ENCODE peak calls at places on chromosome 14, in six cellular contexts. H is sigmoid colon, O is gastrocnemius medialis, C is GM23338, T is ovary, P is mammary epithelial cell. G is an unnamed sample.

GRCh38 chr14:105486974-105487448 is 325 bp downstream of the CRIP1 start:
- DNase-seq in H (peak; percentile 89), O (peak; percentile 57), C (peak; percentile 62), T (peak; percentile 49), P (no peak), G (no peak)

GRCh38 chr14:104935026-104935650 is 10.5 kb downstream of the PLD4 start:
- DNase-seq in H (no peak), O (no peak), C (no peak), T (no peak), P (peak; percentile 8), G (no peak)

GRCh38 chr14:103880334-103880985 is 33.1 kb upstream of the PPP1R13B start:
- DNase-seq in H (peak; percentile 92), O (peak; percentile 62), C (no peak), T (peak; percentile 86), P (peak; percentile 43), G (peak; percentile 34)

GRCh38 chr14:70622111-70622712 is 19.5 kb upstream of the TTC9 start:
- DNase-seq in H (no peak), O (peak; percentile 17), C (peak; percentile 91), T (no peak), P (peak; percentile 52), G (peak; percentile 54)

GRCh38 chr14:98411154-98411553 is 860.8 kb downstream of the BCL11B start:
- DNase-seq in H (no peak), O (no peak), C (no peak), T (no peak), P (no peak), G (no peak)

GRCh38 chr14:105069887-105070759 is 4.9 kb upstream of the GPR132 start:
- DNase-seq in H (peak; percentile 74), O (no peak), C (no peak), T (no peak), P (no peak), G (no peak)

GRCh38 chr14:95143813-95144620 is 13.3 kb downstream of the DICER1 start:
- DNase-seq in H (no peak), O (no peak), C (no peak), T (no peak), P (no peak), G (no peak)

GRCh38 chr14:58415636-58416559 is 11.4 kb downstream of the TIMM9 start:
- DNase-seq in H (no peak), O (no peak), C (no peak), T (no peak), P (no peak), G (no peak)

GRCh38 chr14:91317381-91318313 is 73.1 kb upstream of the GPR68 start:
- DNase-seq in H (peak; percentile 72), O (peak; percentile 31), C (no peak), T (peak; percentile 70), P (peak; percentile 24), G (peak; percentile 26)

GRCh38 chr14:92959189-92959531 is 36.2 kb downstream of the CHGA start:
- DNase-seq in H (no peak), O (no peak), C (no peak), T (no peak), P (no peak), G (no peak)

GRCh38 chr14:52124791-52125661 is 56.2 kb upstream of the NID2 start:
- DNase-seq in H (no peak), O (no peak), C (peak; percentile 55), T (no peak), P (peak; percentile 21), G (peak; percentile 23)

GRCh38 chr14:104556256-104557021 is 23.1 kb upstream of the C14orf180 start:
- DNase-seq in H (peak; percentile 48), O (no peak), C (no peak), T (no peak), P (no peak), G (no peak)

GRCh38 chr14:33948143-33948962 is 2.5 kb downstream of the EGLN3 start:
- DNase-seq in H (no peak), O (no peak), C (no peak), T (no peak), P (no peak), G (no peak)

GRCh38 chr14:65103150-65103760 is 938 bp upstream of the MAX start:
- DNase-seq in H (no peak), O (no peak), C (peak; percentile 42), T (no peak), P (no peak), G (no peak)
- TF ChIP-seq CTCF in H (no peak), O (no peak), C (peak; percentile 37), T (no peak), P (no peak), G (peak; percentile 28)

DNA sequence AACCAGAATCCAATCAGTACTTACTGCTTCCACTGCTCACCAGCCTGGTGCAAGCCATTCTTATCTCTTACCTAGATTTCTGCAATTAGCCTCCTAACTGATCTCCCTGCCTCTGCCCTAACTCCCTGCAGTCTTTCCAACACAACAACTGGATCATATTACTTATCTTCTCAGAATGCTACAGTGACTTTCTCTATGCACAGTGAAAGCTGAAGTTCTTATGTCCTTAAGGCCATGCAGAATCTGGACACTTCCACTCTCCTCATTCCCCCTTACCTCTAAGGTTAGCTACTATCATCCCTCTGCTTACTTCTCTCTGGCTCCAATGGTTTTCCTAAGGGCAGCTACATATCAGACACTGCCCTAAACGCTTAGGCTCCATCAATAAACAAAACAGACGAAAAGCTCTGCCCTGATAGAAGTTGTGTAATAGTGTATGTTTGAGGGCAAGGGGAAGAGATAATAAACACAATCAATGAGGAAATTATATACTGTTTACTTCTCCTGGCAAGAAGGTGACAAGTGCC is 4.0 kb downstream of the KTN1 start:
- DNase-seq in H (no peak), O (no peak), C (no peak), T (no peak), P (no peak), G (no peak)
- H3K27ac ChIP-seq in H (peak overlapping the region; percentile 17), O (peak overlapping the region; percentile 98), C (no peak overlapping the region), T (no peak overlapping the region), P (no peak overlapping the region), G (no peak overlapping the region)

GRCh38 chr14:72104011-72104613 is 171.9 kb downstream of the RGS6 start:
- DNase-seq in H (no peak), O (no peak), C (peak; percentile 69), T (no peak), P (no peak), G (peak; percentile 37)
- TF ChIP-seq CTCF in H (no peak), O (no peak), C (peak; percentile 94), T (no peak), P (peak; percentile 32), G (peak; percentile 29)

GRCh38 chr14:102039157-102039556 is 47.7 kb downstream of the HSP90AA1 start:
- DNase-seq in H (no peak), O (no peak), C (no peak), T (no peak), P (no peak), G (no peak)

GRCh38 chr14:102044566-102044965 is 42.3 kb downstream of the HSP90AA1 start:
- DNase-seq in H (no peak), O (no peak), C (no peak), T (no peak), P (no peak), G (no peak)

GRCh38 chr14:102043251-102044025 is 43.4 kb downstream of the HSP90AA1 start:
- DNase-seq in H (no peak), O (peak; percentile 65), C (no peak), T (no peak), P (no peak), G (no peak)

GRCh38 chr14:102040153-102040552 is 46.7 kb downstream of the HSP90AA1 start:
- DNase-seq in H (no peak), O (no peak), C (no peak), T (no peak), P (no peak), G (no peak)

GRCh38 chr14:102042699-102043098 is 44.1 kb downstream of the HSP90AA1 start:
- DNase-seq in H (no peak), O (no peak), C (no peak), T (no peak), P (no peak), G (no peak)
- H3K27ac ChIP-seq in H (no peak overlapping the region), O (peak overlapping the region; percentile 82), C (no peak overlapping the region), T (no peak overlapping the region), P (no peak overlapping the region), G (peak overlapping the region; percentile 9)

G was measured in RWPE1.